ENCODE peak calls at places on chromosomes 1 and 21, in ten cellular contexts. O is AG04450; X is astrocyte; P is CD8-positive, alpha-beta T cell; Z is lower leg skin; R is BE2C; V is progenitor cell of endocrine pancreas; J is type B pancreatic cell; M is cardiac fibroblast; E is breast epithelium. S is an unnamed sample.
A peak's percentile ranks its signal among the peaks of the same experiment; 100 is the strongest.

GRCh38 chr1:224769987-224770693 is 154.0 kb downstream of the CNIH3 start:
- DNase-seq in O (peak; percentile 59), X (peak; percentile 62), P (no peak), Z (no peak), R (no peak), V (no peak), J (no peak), M (peak; percentile 46), E (no peak), S (peak; percentile 69)

GRCh38 chr1:4303303-4303702 is 351.1 kb upstream of the AJAP1 start:
- DNase-seq in O (no peak), X (no peak), P (no peak), Z (no peak), R (no peak), V (no peak), J (no peak), M (no peak), E (no peak), S (no peak)

GRCh38 chr1:89908993-89909436 is 85.9 kb upstream of the ZNF326 start:
- DNase-seq in O (no peak), X (peak; percentile 64), P (no peak), Z (no peak), R (no peak), V (no peak), J (no peak), M (peak; percentile 72), E (no peak), S (peak; percentile 80)

GRCh38 chr1:193066606-193067005 is 7.2 kb downstream of the RO60 start:
- DNase-seq in O (no peak), X (no peak), P (no peak), Z (no peak), R (no peak), V (no peak), J (no peak), M (no peak), E (no peak), S (no peak)

GRCh38 chr1:161427733-161428516 is 60.2 kb upstream of the CFAP126 start:
- DNase-seq in O (no peak), X (peak; percentile 22), P (no peak), Z (no peak), R (peak; percentile 59), V (no peak), J (no peak), M (peak; percentile 52), E (no peak), S (peak; percentile 62)

GRCh38 chr1:59730302-59730701 is 84.4 kb upstream of the HOOK1 start:
- DNase-seq in O (peak; percentile 76), X (peak; percentile 96), P (no peak), Z (no peak), R (no peak), V (no peak), J (no peak), M (peak; percentile 60), E (no peak), S (peak; percentile 89)

GRCh38 chr1:232844791-232845190 is 39.6 kb downstream of the MAP10 start:
- DNase-seq in O (no peak), X (peak; percentile 75), P (no peak), Z (no peak), R (no peak), V (no peak), J (no peak), M (no peak), E (no peak), S (no peak)

GRCh38 chr1:210222288-210223006 is 10.1 kb upstream of the SERTAD4 start:
- DNase-seq in O (no peak), X (peak; percentile 51), P (no peak), Z (no peak), R (no peak), V (no peak), J (no peak), M (peak; percentile 35), E (no peak), S (no peak)

GRCh38 chr1:22285545-22286396 is 142.9 kb upstream of the WNT4 start:
- DNase-seq in O (no peak), X (no peak), P (no peak), Z (no peak), R (no peak), V (no peak), J (no peak), M (peak; percentile 24), E (peak; percentile 48), S (no peak)

GRCh38 chr21:33360281-33360680 is 35.5 kb downstream of the IFNAR1 start:
- DNase-seq in O (no peak), X (peak; percentile 59), P (no peak), Z (no peak), R (no peak), V (no peak), J (no peak), M (peak; percentile 77), E (no peak), S (no peak)

GRCh38 chr1:172351347-172351746 is 69.1 kb upstream of the C1orf105 start:
- DNase-seq in O (peak; percentile 10), X (peak; percentile 39), P (no peak), Z (no peak), R (no peak), V (no peak), J (no peak), M (peak; percentile 74), E (no peak), S (peak; percentile 3)

GRCh38 chr1:100894622-100895539 is at the start of gene EXTL2:
- DNase-seq in O (no peak), X (peak; percentile 81), P (peak; percentile 19), Z (peak; percentile 82), R (peak; percentile 94), V (peak; percentile 67), J (peak; percentile 84), M (peak; percentile 80), E (peak; percentile 84), S (peak; percentile 86)

GRCh38 chr21:29072873-29073221 is 601 bp downstream of the CCT8 start:
- DNase-seq in O (no peak), X (peak; percentile 34), P (no peak), Z (no peak), R (peak; percentile 17), V (no peak), J (no peak), M (peak; percentile 34), E (no peak), S (peak; percentile 16)

GRCh38 chr1:12302798-12303447 is 73.1 kb downstream of the VPS13D start:
- DNase-seq in O (no peak), X (peak; percentile 73), P (no peak), Z (no peak), R (no peak), V (no peak), J (no peak), M (no peak), E (no peak), S (no peak)

GRCh38 chr1:23632479-23633160 is 59.0 kb upstream of the RPL11 start:
- DNase-seq in O (no peak), X (no peak), P (no peak), Z (no peak), R (no peak), V (no peak), J (no peak), M (no peak), E (no peak), S (no peak)

GRCh38 chr1:51313268-51313852 is 17.0 kb downstream of the TTC39A start:
- DNase-seq in O (no peak), X (no peak), P (no peak), Z (no peak), R (no peak), V (no peak), J (no peak), M (peak; percentile 21), E (no peak), S (no peak)
- TF ChIP-seq CTCF in O (peak; percentile 16), X (peak; percentile 6), P (no peak), Z (no peak), R (peak; percentile 13), V (peak; percentile 26), J (peak; percentile 49), M (peak; percentile 22), E (no peak), S (peak; percentile 57)

DNA sequence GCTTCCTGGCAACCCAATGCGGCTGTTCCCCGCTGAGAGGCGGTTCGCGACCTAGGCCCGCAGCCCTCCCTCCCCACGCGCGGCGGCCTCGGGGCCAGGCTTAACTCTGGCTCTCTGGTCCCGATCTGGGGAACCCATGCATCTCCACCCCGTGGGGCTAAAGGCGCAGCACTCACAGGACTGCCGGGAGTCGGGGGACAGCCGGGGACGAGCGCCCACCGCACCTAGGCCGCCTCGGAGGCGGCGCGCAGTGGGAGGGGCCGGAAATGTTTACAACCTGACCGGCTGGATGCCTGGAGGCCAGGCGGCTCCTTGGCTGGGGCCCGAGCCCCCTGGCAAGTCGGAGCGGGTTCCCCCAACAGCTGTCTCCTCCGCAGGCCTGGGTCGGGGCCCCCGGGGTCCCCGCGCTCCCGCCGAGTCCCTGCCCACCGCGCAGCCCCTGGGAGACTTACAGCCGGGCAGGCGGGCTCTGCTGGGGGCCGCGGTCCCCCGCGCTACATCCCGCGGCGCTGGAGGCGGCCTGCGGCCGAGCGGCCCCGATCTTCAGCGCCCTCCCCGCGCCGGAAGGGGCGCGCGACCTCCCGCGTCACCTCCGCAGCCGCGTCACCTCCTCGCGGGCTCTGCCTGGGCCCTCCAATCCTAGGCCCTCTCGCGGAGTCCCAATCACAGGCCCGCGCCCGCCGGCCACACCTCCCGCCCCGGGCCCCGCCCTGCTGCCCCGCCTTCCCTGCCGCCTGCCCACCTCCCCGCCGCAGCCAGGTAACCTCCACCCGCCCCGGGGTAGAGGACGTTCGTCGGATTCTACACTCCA is at the start of gene ADIPOR1:
- DNase-seq in O (no peak), X (peak; percentile 69), P (peak; percentile 89), Z (peak; percentile 91), R (peak; percentile 94), V (peak; percentile 86), J (peak; percentile 93), M (peak; percentile 88), E (peak; percentile 94), S (peak; percentile 78)
- TF ChIP-seq CTCF in O (no peak), X (no peak), P (no peak), Z (no peak), R (no peak), V (peak; percentile 44), J (peak; percentile 51), M (no peak), E (no peak), S (peak; percentile 66)

DNA sequence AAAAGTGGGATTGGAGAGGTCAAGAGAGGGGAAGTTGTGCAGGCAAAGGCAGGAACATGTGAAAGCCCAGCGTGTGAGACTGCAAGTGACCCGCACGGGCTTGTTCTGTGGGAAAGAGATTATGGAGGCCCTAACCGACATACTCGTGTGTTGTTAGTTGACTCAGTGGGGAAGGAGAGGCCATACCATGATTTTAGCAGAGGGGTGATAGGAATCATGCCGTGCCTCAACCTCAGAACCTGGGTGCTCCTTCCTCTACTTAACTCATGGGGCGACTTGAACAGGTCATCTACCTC is 19.3 kb downstream of the PGLYRP3 start:
- DNase-seq in O (no peak), X (no peak), P (no peak), Z (no peak), R (no peak), V (no peak), J (no peak), M (no peak), E (no peak), S (no peak)
- TF ChIP-seq CTCF in O (no peak), X (no peak), P (no peak), Z (no peak), R (no peak), V (no peak), J (no peak), M (no peak), E (no peak), S (no peak)

DNA sequence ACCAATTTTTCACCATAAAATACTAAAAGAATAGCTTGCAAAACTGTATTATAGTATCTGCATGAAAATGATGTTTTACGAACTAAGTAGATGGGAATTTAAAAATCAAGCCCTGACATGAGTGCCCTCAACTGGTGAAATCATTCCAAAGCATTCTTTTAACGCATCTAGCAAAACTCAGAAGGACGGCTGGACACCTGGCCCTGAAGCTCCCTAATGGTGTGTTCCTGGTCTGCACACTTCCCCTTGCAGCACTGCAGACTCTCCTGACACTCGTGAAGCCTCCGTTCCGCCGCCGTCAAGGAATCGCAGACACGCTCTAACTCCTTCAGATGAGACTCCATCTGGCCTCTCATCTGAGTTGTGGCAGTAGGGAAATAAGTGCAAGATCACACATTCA is 39.9 kb downstream of the ODF2L start:
- DNase-seq in O (no peak), X (no peak), P (no peak), Z (no peak), R (no peak), V (no peak), J (no peak), M (peak; percentile 33), E (no peak), S (no peak)
- TF ChIP-seq CTCF in O (peak; percentile 22), X (no peak), P (no peak), Z (no peak), R (no peak), V (peak; percentile 27), J (no peak), M (no peak), E (no peak), S (peak; percentile 25)